ENCODE peak calls at places on chromosomes 2 and 18, in six cellular contexts. E is effector CD8-positive, alpha-beta T cell; V is islet precursor cell; I is GM10248; M is kidney epithelial cell; X is AG08396. P is an unnamed sample.

GRCh38 chr2:88054300-88055048 is 1.1 kb downstream of the KRCC1 start:
- DNase-seq in E (no peak), V (no peak), I (no peak), M (no peak), X (no peak), P (no peak)

GRCh38 chr2:240162531-240162930 is 22.1 kb upstream of the OTOS start:
- DNase-seq in E (no peak), V (no peak), I (no peak), M (no peak), X (no peak), P (no peak)

GRCh38 chr2:134583997-134584520 is 134.7 kb downstream of the TMEM163 start:
- DNase-seq in E (no peak), V (no peak), I (no peak), M (no peak), X (no peak), P (no peak)

GRCh38 chr2:188523901-188524300 is 232.2 kb downstream of the GULP1 start:
- DNase-seq in E (no peak), V (no peak), I (no peak), M (no peak), X (no peak), P (no peak)

GRCh38 chr2:36456227-36456788 is 100.7 kb downstream of the CRIM1 start:
- DNase-seq in E (no peak), V (no peak), I (no peak), M (no peak), X (peak; percentile 51), P (no peak)

GRCh38 chr2:44766220-44766619 is 175.3 kb upstream of the SIX3 start:
- DNase-seq in E (no peak), V (no peak), I (no peak), M (no peak), X (no peak), P (no peak)

GRCh38 chr2:27136751-27137150 is 2.3 kb upstream of the PREB start:
- DNase-seq in E (no peak), V (peak; percentile 34), I (no peak), M (no peak), X (no peak), P (no peak)

GRCh38 chr2:38074775-38075435 is 1.0 kb downstream of the CYP1B1 start:
- DNase-seq in E (no peak), V (peak; percentile 78), I (peak; percentile 25), M (no peak), X (no peak), P (peak; percentile 76)

GRCh38 chr18:68478246-68478645 is 236.7 kb downstream of the TMX3 start:
- DNase-seq in E (no peak), V (no peak), I (no peak), M (no peak), X (no peak), P (no peak)

GRCh38 chr2:667332-668000 is 9.7 kb downstream of the TMEM18 start:
- DNase-seq in E (no peak), V (no peak), I (no peak), M (peak; percentile 52), X (peak; percentile 76), P (no peak)

GRCh38 chr2:24456610-24457556 is 34.2 kb upstream of the NCOA1 start:
- DNase-seq in E (no peak), V (peak; percentile 74), I (no peak), M (peak; percentile 61), X (peak; percentile 83), P (no peak)

GRCh38 chr2:157876771-157877108 is 610 bp upstream of the ACVR1 start:
- DNase-seq in E (no peak), V (no peak), I (no peak), M (no peak), X (no peak), P (no peak)

GRCh38 chr2:3238951-3239841 is 138.4 kb downstream of the EIPR1 start:
- DNase-seq in E (no peak), V (peak; percentile 29), I (peak; percentile 51), M (no peak), X (no peak), P (no peak)

GRCh38 chr2:150601280-150602038 is 114.0 kb upstream of the RND3 start:
- DNase-seq in E (no peak), V (no peak), I (no peak), M (no peak), X (peak; percentile 20), P (no peak)

GRCh38 chr2:43027103-43027482 is 199.3 kb downstream of the ZFP36L2 start:
- DNase-seq in E (no peak), V (no peak), I (no peak), M (no peak), X (no peak), P (no peak)

GRCh38 chr2:204529795-204530463 is 15.3 kb upstream of the PARD3B start:
- DNase-seq in E (no peak), V (no peak), I (no peak), M (no peak), X (no peak), P (no peak)

GRCh38 chr2:70785137-70785911 is 5.1 kb downstream of the FIGLA start:
- DNase-seq in E (no peak), V (peak; percentile 70), I (peak; percentile 41), M (no peak), X (no peak), P (peak; percentile 53)

GRCh38 chr2:64586883-64587481 is 62.9 kb downstream of the AFTPH start:
- DNase-seq in E (no peak), V (no peak), I (peak; percentile 37), M (no peak), X (no peak), P (no peak)

GRCh38 chr2:233130481-233130970 is 70.4 kb downstream of the INPP5D start:
- DNase-seq in E (no peak), V (peak; percentile 91), I (no peak), M (no peak), X (no peak), P (peak; percentile 21)

GRCh38 chr2:54318810-54319209 is 62.8 kb upstream of the TSPYL6 start:
- DNase-seq in E (no peak), V (no peak), I (no peak), M (no peak), X (no peak), P (no peak)

GRCh38 chr2:202831241-202831997 is 40.1 kb downstream of the ICA1L start:
- DNase-seq in E (peak; percentile 3), V (no peak), I (peak; percentile 54), M (no peak), X (peak; percentile 67), P (peak; percentile 41)

GRCh38 chr18:5604778-5605177 is 61.0 kb upstream of the EPB41L3 start:
- DNase-seq in E (no peak), V (no peak), I (no peak), M (no peak), X (no peak), P (no peak)

GRCh38 chr2:173940208-173941020 is 24.8 kb downstream of the SP3 start:
- DNase-seq in E (no peak), V (no peak), I (no peak), M (no peak), X (no peak), P (no peak)

GRCh38 chr18:4203525-4203924 is 251.6 kb downstream of the DLGAP1 start:
- DNase-seq in E (no peak), V (no peak), I (no peak), M (no peak), X (no peak), P (no peak)

P was measured in ELF-1.